ENCODE peak calls at places on chromosomes 6 and 20, in four cellular contexts. F, M, R and L are unnamed samples.

GRCh38 chr6:136969433-136969832 is 47.3 kb downstream of the SLC35D3 start:
- DNase-seq in F (no peak), M (no peak), R (no peak), L (no peak)

GRCh38 chr20:44644384-44645131 is 6.9 kb downstream of the ADA start:
- DNase-seq in F (no peak), M (no peak), R (no peak), L (no peak)

GRCh38 chr20:58905236-58905635 is 52.7 kb downstream of the GNAS start:
- DNase-seq in F (no peak), M (no peak), R (no peak), L (no peak)

GRCh38 chr6:134515976-134516375 is 198.1 kb upstream of the SGK1 start:
- DNase-seq in F (no peak), M (no peak), R (no peak), L (no peak)

GRCh38 chr6:75501756-75502155 is 8.2 kb upstream of the FILIP1 start:
- DNase-seq in F (no peak), M (no peak), R (no peak), L (no peak)

GRCh38 chr6:73969982-73970960 is 274.3 kb downstream of the CD109 start:
- DNase-seq in F (peak; percentile 9), M (no peak), R (no peak), L (peak; percentile 1)

GRCh38 chr20:59723607-59724456 is 119.5 kb downstream of the PHACTR3 start:
- DNase-seq in F (no peak), M (no peak), R (no peak), L (no peak)

GRCh38 chr20:38501858-38502431 is 29.3 kb downstream of the RALGAPB start:
- DNase-seq in F (no peak), M (no peak), R (no peak), L (no peak)

GRCh38 chr20:17617212-17617867 is 47.5 kb downstream of the DSTN start:
- DNase-seq in F (peak; percentile 60), M (peak; percentile 74), R (no peak), L (peak; percentile 86)

GRCh38 chr20:37288091-37288490 is 1.4 kb upstream of the MANBAL start:
- DNase-seq in F (no peak), M (no peak), R (no peak), L (no peak)

GRCh38 chr6:21665436-21666199 is 72.1 kb downstream of the SOX4 start:
- DNase-seq in F (no peak), M (no peak), R (no peak), L (no peak)

GRCh38 chr6:116144590-116144989 is 18.7 kb upstream of the COL10A1 start:
- DNase-seq in F (no peak), M (no peak), R (no peak), L (no peak)

GRCh38 chr6:158552796-158553138 is 7.1 kb upstream of the TMEM181 start:
- DNase-seq in F (no peak), M (no peak), R (no peak), L (no peak)

GRCh38 chr6:144104898-144105487 is 9.6 kb upstream of the SF3B5 start:
- DNase-seq in F (peak; percentile 71), M (no peak), R (peak; percentile 4), L (no peak)

GRCh38 chr6:12288844-12289654 is 1.1 kb upstream of the EDN1 start:
- DNase-seq in F (peak; percentile 9), M (peak; percentile 15), R (no peak), L (no peak)

GRCh38 chr6:14046476-14047068 is 71.0 kb upstream of the CD83 start:
- DNase-seq in F (no peak), M (no peak), R (peak; percentile 2), L (peak; percentile 63)

GRCh38 chr20:60482201-60482600 is 524.0 kb downstream of the CDH26 start:
- DNase-seq in F (no peak), M (no peak), R (no peak), L (no peak)

GRCh38 chr20:10573273-10573950 is 100.4 kb downstream of the JAG1 start:
- DNase-seq in F (no peak), M (no peak), R (no peak), L (no peak)

GRCh38 chr6:47599512-47599911 is 98.9 kb upstream of the ADGRF4 start:
- DNase-seq in F (no peak), M (no peak), R (no peak), L (no peak)

GRCh38 chr6:21742238-21742660 is 148.7 kb downstream of the SOX4 start:
- DNase-seq in F (no peak), M (no peak), R (no peak), L (no peak)

GRCh38 chr6:106451419-106451818 is 90.9 kb downstream of the CRYBG1 start:
- DNase-seq in F (no peak), M (no peak), R (no peak), L (no peak)